ENCODE peak calls at places on chromosomes 12 and 14, in eight cellular contexts. Z, S, U, B, D, W, N and O are unnamed samples.

GRCh38 chr12:111099186-111099585 is 178.8 kb upstream of the MYL2 start:
- DNase-seq in S (no peak), D (no peak), Z (no peak), W (no peak), U (no peak), B (no peak), N (no peak), O (no peak)

GRCh38 chr14:105943973-105944602 is 417.7 kb downstream of the TMEM121 start:
- DNase-seq in U (no peak), N (no peak), W (no peak), B (no peak), S (no peak), Z (no peak), D (no peak), O (no peak)

GRCh38 chr14:55976619-55977018 is 141.6 kb upstream of the PELI2 start:
- DNase-seq in U (no peak), W (no peak), B (no peak), N (peak; percentile 31), Z (no peak), S (no peak), D (no peak), O (no peak)

GRCh38 chr14:52043690-52044089 is 25.2 kb downstream of the NID2 start:
- DNase-seq in U (peak; percentile 37), N (peak; percentile 33), B (no peak), S (no peak), W (peak; percentile 73), D (peak; percentile 55), Z (no peak), O (peak; percentile 10)

GRCh38 chr12:40063424-40063823 is 42.5 kb downstream of the SLC2A13 start:
- DNase-seq in B (peak; percentile 25), Z (no peak), W (no peak), U (no peak), S (peak; percentile 22), N (no peak), D (peak; percentile 20), O (no peak)

GRCh38 chr14:105131241-105131640 is 37.3 kb downstream of the JAG2 start:
- DNase-seq in B (no peak), U (no peak), W (no peak), D (no peak), Z (no peak), N (no peak), S (peak; percentile 5), O (no peak)

GRCh38 chr12:56104815-56105476 is 587 bp downstream of the PA2G4 start:
- DNase-seq in Z (peak; percentile 56), B (no peak), N (no peak), U (no peak), D (peak; percentile 44), W (no peak), S (no peak), O (no peak)

GRCh38 chr14:30354439-30354838 is 204.5 kb upstream of the G2E3 start:
- DNase-seq in Z (no peak), W (no peak), U (no peak), S (no peak), B (no peak), N (no peak), D (no peak), O (no peak)

GRCh38 chr12:69738351-69739286 is at the start of gene RAB3IP:
- DNase-seq in Z (peak; percentile 95), D (peak; percentile 93), U (peak; percentile 66), W (peak; percentile 87), N (peak; percentile 57), S (peak; percentile 73), B (peak; percentile 86), O (peak; percentile 63)

GRCh38 chr12:64180951-64181350 is 41.1 kb downstream of the KICS2 start:
- DNase-seq in W (no peak), N (peak; percentile 85), B (peak; percentile 17), U (peak; percentile 60), S (peak; percentile 65), D (no peak), Z (no peak), O (no peak)

GRCh38 chr14:104504172-104504735 is 75.3 kb upstream of the C14orf180 start:
- DNase-seq in D (no peak), W (no peak), S (no peak), Z (no peak), U (no peak), B (no peak), N (no peak), O (no peak)

GRCh38 chr12:64347630-64348029 is 42.9 kb downstream of the C12orf56 start:
- DNase-seq in S (no peak), N (no peak), W (no peak), Z (no peak), B (no peak), D (no peak), U (no peak), O (no peak)

GRCh38 chr12:115404761-115405470 is 720.9 kb upstream of the TBX3 start:
- DNase-seq in S (peak; percentile 81), B (peak; percentile 64), Z (no peak), D (no peak), N (peak; percentile 73), U (peak; percentile 79), W (no peak), O (no peak)

GRCh38 chr12:113097716-113098427 is 37.7 kb downstream of the RASAL1 start:
- DNase-seq in N (no peak), S (peak; percentile 38), Z (peak; percentile 69), U (no peak), D (peak; percentile 25), W (no peak), B (no peak), O (no peak)

GRCh38 chr14:54650331-54651017 is 83.5 kb downstream of the SAMD4A start:
- DNase-seq in B (peak; percentile 75), Z (peak; percentile 64), S (peak; percentile 77), D (no peak), W (peak; percentile 21), N (peak; percentile 74), U (peak; percentile 76), O (no peak)

GRCh38 chr12:117901631-117902030 is 67.2 kb downstream of the KSR2 start:
- DNase-seq in Z (no peak), B (no peak), S (no peak), U (no peak), D (no peak), W (no peak), N (no peak), O (no peak)

GRCh38 chr14:96042218-96042930 is 3.2 kb downstream of the C14orf132 start:
- DNase-seq in U (no peak), D (no peak), W (no peak), S (peak; percentile 54), B (no peak), N (no peak), Z (no peak), O (no peak)

GRCh38 chr12:49346659-49347306 is at the start of gene DNAJC22:
- DNase-seq in Z (no peak), D (peak; percentile 34), W (no peak), S (no peak), U (no peak), B (no peak), N (peak; percentile 14), O (no peak)

GRCh38 chr12:67534671-67535070 is 113.9 kb upstream of the DYRK2 start:
- DNase-seq in B (peak; percentile 70), S (peak; percentile 96), N (peak; percentile 83), U (peak; percentile 88), W (peak; percentile 20), D (no peak), Z (no peak), O (no peak)

GRCh38 chr12:64877363-64878004 is 53.0 kb downstream of the TBC1D30 start:
- DNase-seq in N (no peak), S (no peak), D (no peak), Z (no peak), U (no peak), W (no peak), B (no peak), O (no peak)

GRCh38 chr12:111434680-111435338 is 29.1 kb downstream of the SH2B3 start:
- DNase-seq in N (peak; percentile 22), Z (peak; percentile 84), W (no peak), U (peak; percentile 65), D (no peak), B (peak; percentile 32), S (peak; percentile 60), O (peak; percentile 60)

DNA sequence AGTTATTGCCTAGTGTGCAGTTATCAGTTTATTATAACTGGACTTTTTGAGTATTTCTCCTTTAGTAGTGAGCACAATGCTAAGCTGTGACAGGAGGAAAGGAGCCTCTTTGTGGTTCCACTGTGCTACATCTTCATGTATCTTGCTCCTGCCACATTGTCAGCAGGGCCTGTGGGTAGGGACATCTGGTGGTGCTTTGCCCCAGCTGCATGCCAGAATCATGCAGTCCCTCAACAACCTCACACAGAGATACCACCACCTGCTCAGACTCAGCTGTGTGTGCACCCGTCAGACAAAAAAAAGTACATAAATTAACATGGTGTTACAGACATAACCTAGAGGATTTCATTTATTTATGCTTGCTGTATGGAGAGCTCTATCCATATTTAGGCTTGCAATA is 51.1 kb downstream of the MIS18BP1 start:
- DNase-seq in D (peak; percentile 26), W (no peak), B (no peak), N (no peak), U (peak; percentile 3), Z (no peak), S (peak; percentile 16), O (no peak)
- TF ChIP-seq CTCF in D (no peak), W (no peak), B (peak; percentile 10), N (peak; percentile 33), U (peak; percentile 54), Z (no peak), S (peak; percentile 39), O (no peak)

GRCh38 chr12:110046451-110047187 is 1.7 kb downstream of the C12orf76 start:
- DNase-seq in S (no peak), D (no peak), N (no peak), Z (no peak), B (no peak), W (no peak), U (no peak), O (peak; percentile 44)
- H3K4me3 ChIP-seq in S (no peak overlapping the region), D (no peak overlapping the region), N (no peak overlapping the region), Z (no peak overlapping the region), B (no peak overlapping the region), W (peak overlapping the region; percentile 86), U (no peak overlapping the region), O (no peak overlapping the region)

GRCh38 chr14:68373847-68374582 is 418.9 kb downstream of the ZFP36L1 start:
- DNase-seq in S (no peak), N (no peak), D (no peak), U (no peak), Z (no peak), B (no peak), W (no peak), O (no peak)
- TF ChIP-seq CTCF in S (no peak), N (no peak), D (no peak), U (no peak), Z (no peak), B (no peak), W (no peak), O (no peak)

DNA sequence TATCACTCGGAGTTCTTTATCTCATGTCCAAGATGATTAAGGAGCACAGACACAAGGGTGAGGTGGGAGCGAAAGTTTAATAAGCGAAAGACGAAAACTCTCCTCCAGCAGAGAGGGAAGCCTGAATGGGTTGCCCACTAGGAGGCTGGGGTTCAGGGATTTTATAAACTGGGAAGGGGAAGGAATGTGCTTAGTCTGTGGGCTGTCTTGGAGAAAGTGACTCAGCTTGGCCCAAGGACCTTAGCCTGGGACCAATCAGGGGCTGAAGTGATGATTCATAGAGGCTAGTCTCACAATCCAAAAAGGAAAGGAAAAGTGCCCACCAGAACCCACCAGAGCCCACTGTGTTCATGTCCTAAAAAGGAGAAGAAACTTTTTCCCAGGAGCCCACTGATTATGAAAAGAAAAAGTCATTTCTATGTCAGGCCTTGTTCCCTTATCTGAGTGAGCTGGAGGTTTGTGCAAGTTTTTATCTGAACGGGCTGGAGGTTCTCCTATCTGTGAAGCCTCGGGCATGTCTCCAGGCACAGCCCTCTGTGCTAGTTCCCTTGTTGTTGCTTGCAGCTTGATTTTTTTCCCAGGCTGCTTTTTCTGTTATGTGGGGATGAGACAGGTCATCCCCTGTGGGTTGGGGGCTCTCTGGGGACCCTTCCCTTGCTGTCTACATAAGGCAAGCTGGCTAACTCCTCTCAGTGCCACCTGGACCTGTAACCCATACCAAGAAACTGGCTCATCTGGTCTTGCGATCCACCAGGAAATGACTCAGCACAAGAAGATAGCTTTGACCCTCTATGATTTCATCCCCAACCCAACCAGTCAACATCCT is 8.3 kb upstream of the GOLGA5 start:
- DNase-seq in W (no peak), U (peak; percentile 92), Z (no peak), D (no peak), S (peak; percentile 80), N (peak; percentile 79), B (peak; percentile 64), O (no peak)
- H3K4me3 ChIP-seq in W (no peak overlapping the region), U (no peak overlapping the region), Z (no peak overlapping the region), D (no peak overlapping the region), S (no peak overlapping the region), N (no peak overlapping the region), B (no peak overlapping the region), O (no peak overlapping the region)